ENCODE peak calls at places on chromosomes 3 and 15, in nine cellular contexts. G is right lobe of liver, F is upper lobe of right lung, X is body of pancreas, T is mesendoderm, L is GM23338, A is H9, K is MM.1S, B is neural progenitor cell. U is an unnamed sample.

GRCh38 chr3:176584413-176585176 is 612.7 kb downstream of the TBL1XR1 start:
- DNase-seq in K (no peak), L (no peak), T (no peak), B (no peak), F (no peak), G (no peak), A (no peak), X (no peak), U (no peak)

GRCh38 chr3:24145981-24146822 is 201.1 kb downstream of the NR1D2 start:
- DNase-seq in T (peak; percentile 64), L (peak; percentile 32), B (no peak), G (no peak), F (no peak), A (no peak), K (no peak), X (no peak), U (peak; percentile 52)

GRCh38 chr3:195147649-195148121 is 123.3 kb downstream of the XXYLT1 start:
- DNase-seq in T (no peak), G (peak; percentile 68), K (peak; percentile 95), A (no peak), L (no peak), X (peak; percentile 25), F (no peak), B (no peak), U (no peak)

GRCh38 chr3:13013994-13014754 is 59.1 kb downstream of the IQSEC1 start:
- DNase-seq in F (no peak), B (no peak), L (no peak), K (peak; percentile 75), X (no peak), G (peak; percentile 57), T (no peak), A (no peak), U (no peak)

GRCh38 chr15:71807125-71807629 is 3.2 kb upstream of the NR2E3 start:
- DNase-seq in X (no peak), G (no peak), B (peak; percentile 80), T (peak; percentile 77), L (peak; percentile 78), F (no peak), A (peak; percentile 65), K (no peak), U (no peak)

GRCh38 chr3:155747286-155747685 is 2.4 kb upstream of the PLCH1 start:
- DNase-seq in A (no peak), K (no peak), T (no peak), L (no peak), F (no peak), X (no peak), G (no peak), B (no peak), U (no peak)

GRCh38 chr15:93986400-93986984 is 244.9 kb upstream of the MCTP2 start:
- DNase-seq in K (no peak), B (no peak), G (no peak), X (no peak), F (no peak), L (no peak), A (no peak), T (no peak), U (no peak)

GRCh38 chr15:41810651-41811431 is 17.1 kb upstream of the JMJD7 start:
- DNase-seq in A (no peak), F (no peak), L (no peak), G (no peak), X (no peak), T (no peak), K (no peak), B (no peak), U (no peak)

GRCh38 chr3:177306252-177306651 is 109.0 kb upstream of the TBL1XR1 start:
- DNase-seq in T (no peak), B (no peak), L (no peak), G (no peak), K (no peak), A (no peak), F (no peak), X (no peak), U (no peak)

GRCh38 chr3:186985713-186986364 is 55.5 kb downstream of the ST6GAL1 start:
- DNase-seq in A (no peak), F (no peak), L (no peak), X (no peak), G (no peak), B (no peak), K (peak; percentile 45), T (no peak), U (no peak)

GRCh38 chr3:60101628-60102027 is 1051.8 kb upstream of the CFAP20DC start:
- DNase-seq in L (no peak), K (no peak), T (no peak), G (no peak), X (peak; percentile 69), F (no peak), B (no peak), A (no peak), U (no peak)

GRCh38 chr3:51297333-51297732 is 87.8 kb upstream of the MANF start:
- DNase-seq in F (no peak), K (no peak), X (no peak), A (no peak), L (no peak), B (no peak), T (no peak), G (no peak), U (no peak)

GRCh38 chr3:180855364-180855763 is 57.1 kb upstream of the FXR1 start:
- DNase-seq in B (peak; percentile 69), F (no peak), L (peak; percentile 85), K (peak; percentile 65), X (no peak), T (peak; percentile 91), G (no peak), A (peak; percentile 81), U (no peak)

GRCh38 chr3:133441867-133442270 is 42.0 kb downstream of the BFSP2 start:
- DNase-seq in B (no peak), K (peak; percentile 61), A (no peak), F (no peak), G (no peak), T (no peak), X (no peak), L (no peak), U (no peak)

GRCh38 chr3:134667956-134668355 is 17.1 kb upstream of the KY start:
- DNase-seq in B (no peak), T (no peak), F (no peak), G (no peak), K (no peak), A (no peak), X (no peak), L (no peak), U (no peak)

GRCh38 chr3:24137958-24138875 is 193.1 kb downstream of the NR1D2 start:
- DNase-seq in L (no peak), F (no peak), G (no peak), X (peak; percentile 75), A (no peak), T (no peak), K (peak; percentile 94), B (no peak), U (peak; percentile 21)

DNA sequence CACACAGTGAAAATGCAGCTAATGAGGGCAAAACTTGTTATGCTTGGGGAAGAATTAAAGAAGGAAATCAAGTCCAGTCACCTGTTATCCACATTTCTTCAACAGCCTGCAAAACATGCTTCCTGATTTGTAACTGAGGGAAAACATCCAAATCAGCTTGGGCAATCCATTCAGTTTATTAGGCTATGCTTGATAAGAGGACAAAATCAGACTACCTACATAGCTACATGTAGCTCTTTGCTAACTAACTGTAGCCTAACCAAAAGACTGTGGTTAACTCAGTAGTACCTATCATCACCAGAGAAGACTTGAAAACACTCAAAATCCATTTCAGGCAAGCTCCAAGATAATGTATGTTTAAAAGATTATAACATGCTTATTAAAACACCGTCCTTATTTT is 436.4 kb downstream of the SHQ1 start:
- DNase-seq in L (no peak), X (no peak), T (no peak), A (no peak), K (no peak), G (no peak), B (no peak), F (no peak), U (no peak)
- H3K4me1 ChIP-seq in L (peaks cover 63% of the 10 kb centered on the region), X (peaks cover 27% of the 10 kb centered on the region), T (peaks cover 3% of the 10 kb centered on the region), A (peaks cover 9% of the 10 kb centered on the region), K (no peaks in the 10 kb centered on the region), G (no peaks in the 10 kb centered on the region), B (peaks cover 22% of the 10 kb centered on the region), F (peaks cover 38% of the 10 kb centered on the region), U (peaks cover 32% of the 10 kb centered on the region)

GRCh38 chr3:188217681-188218080 is 63.7 kb downstream of the LPP start:
- DNase-seq in X (no peak), F (no peak), L (no peak), B (no peak), A (no peak), G (no peak), K (no peak), T (no peak), U (no peak)
- H3K4me1 ChIP-seq in X (peaks cover 39% of the 10 kb centered on the region), F (peaks cover 50% of the 10 kb centered on the region), L (peaks cover 3% of the 10 kb centered on the region), B (peaks cover 6% of the 10 kb centered on the region), A (peaks cover 11% of the 10 kb centered on the region), G (no peaks in the 10 kb centered on the region), K (no peaks in the 10 kb centered on the region), T (peaks cover 4% of the 10 kb centered on the region), U (no peaks in the 10 kb centered on the region)

GRCh38 chr15:65232520-65232919 is 21.2 kb upstream of the CILP start:
- DNase-seq in L (no peak), G (no peak), A (no peak), F (no peak), T (no peak), B (no peak), X (no peak), K (no peak), U (no peak)
- H3K4me1 ChIP-seq in L (peaks cover 1% of the 10 kb centered on the region), G (no peaks in the 10 kb centered on the region), A (peaks cover 2% of the 10 kb centered on the region), F (no peaks in the 10 kb centered on the region), T (no peaks in the 10 kb centered on the region), B (no peaks in the 10 kb centered on the region), X (no peaks in the 10 kb centered on the region), K (no peaks in the 10 kb centered on the region), U (no peaks in the 10 kb centered on the region)

GRCh38 chr15:75195766-75196241 is 5.9 kb upstream of the C15orf39 start:
- DNase-seq in L (peak; percentile 68), G (no peak), F (no peak), T (no peak), B (peak; percentile 11), A (peak; percentile 55), X (peak; percentile 53), K (no peak), U (no peak)
- H3K4me1 ChIP-seq in L (peaks cover 35% of the 10 kb centered on the region), G (no peaks in the 10 kb centered on the region), F (peaks cover 8% of the 10 kb centered on the region), T (peaks cover 7% of the 10 kb centered on the region), B (peaks cover 26% of the 10 kb centered on the region), A (peaks cover 6% of the 10 kb centered on the region), X (peaks cover 21% of the 10 kb centered on the region), K (peaks cover 24% of the 10 kb centered on the region), U (peaks cover 23% of the 10 kb centered on the region)

U was measured in PC-9.